ENCODE peak calls at places on chromosomes 2 and 18, in seven cellular contexts. V is DND-41, G is A549, P is AG09309, H is epithelial cell of esophagus, Z is astrocyte of the spinal cord, O is tibial artery. K is an unnamed sample.

GRCh38 chr2:215418064-215418963 is 17.6 kb downstream of the FN1 start:
- DNase-seq in P (no peak), G (no peak), Z (no peak), V (no peak), O (no peak), H (no peak), K (no peak)

GRCh38 chr2:171320731-171321130 is 113.1 kb downstream of the METTL8 start:
- DNase-seq in H (no peak), V (no peak), G (no peak), Z (no peak), O (no peak), P (no peak), K (no peak)

GRCh38 chr18:489244-490023 is 11.1 kb downstream of the COLEC12 start:
- DNase-seq in Z (peak; percentile 57), P (no peak), O (no peak), V (no peak), H (peak; percentile 9), G (no peak), K (no peak)

GRCh38 chr2:75403991-75404428 is 156.7 kb downstream of the EVA1A start:
- DNase-seq in H (peak; percentile 64), O (no peak), Z (peak; percentile 63), P (peak; percentile 14), V (peak; percentile 24), G (peak; percentile 17), K (no peak)

GRCh38 chr2:85852979-85853498 is 35.8 kb downstream of the ST3GAL5 start:
- DNase-seq in V (peak; percentile 72), G (no peak), H (no peak), Z (no peak), P (no peak), O (no peak), K (no peak)

GRCh38 chr2:70709275-70709674 is 58.7 kb downstream of the ADD2 start:
- DNase-seq in G (no peak), H (no peak), V (no peak), Z (no peak), O (no peak), P (no peak), K (no peak)

GRCh38 chr2:40197121-40197520 is 254.8 kb downstream of the SLC8A1 start:
- DNase-seq in H (no peak), O (no peak), P (no peak), G (no peak), V (no peak), Z (no peak), K (no peak)

GRCh38 chr2:161134547-161135518 is 25.4 kb upstream of the TANK start:
- DNase-seq in Z (peak; percentile 44), V (no peak), P (no peak), G (no peak), O (no peak), H (peak; percentile 18), K (no peak)

GRCh38 chr18:6284761-6285160 is 129.9 kb downstream of the L3MBTL4 start:
- DNase-seq in V (no peak), P (no peak), Z (no peak), O (no peak), G (no peak), H (no peak), K (no peak)

GRCh38 chr2:45851576-45852304 is 200.3 kb downstream of the PRKCE start:
- DNase-seq in G (peak; percentile 15), O (no peak), V (no peak), H (peak; percentile 87), P (peak; percentile 69), Z (peak; percentile 82), K (no peak)

GRCh38 chr2:218032336-218033171 is 29.8 kb upstream of the TNS1 start:
- DNase-seq in H (no peak), O (peak; percentile 65), G (no peak), P (no peak), Z (no peak), V (peak; percentile 3), K (no peak)

GRCh38 chr2:210456571-210456970 is 20.0 kb downstream of the LANCL1 start:
- DNase-seq in O (no peak), Z (no peak), P (no peak), V (no peak), G (no peak), H (no peak), K (no peak)

GRCh38 chr2:118380915-118381653 is 292.8 kb downstream of the INSIG2 start:
- DNase-seq in G (no peak), P (no peak), O (no peak), H (peak; percentile 63), V (no peak), Z (peak; percentile 17), K (no peak)

GRCh38 chr2:129929321-129930290 is 49.9 kb upstream of the RAB6C start:
- DNase-seq in O (no peak), V (no peak), H (no peak), G (no peak), P (peak; percentile 17), Z (no peak), K (no peak)

GRCh38 chr2:111982822-111983221 is 72.2 kb upstream of the TMEM87B start:
- DNase-seq in P (no peak), O (no peak), H (no peak), G (no peak), Z (no peak), V (no peak), K (no peak)

GRCh38 chr2:101570121-101570520 is 95.2 kb upstream of the RFX8 start:
- DNase-seq in O (no peak), P (no peak), Z (no peak), H (no peak), G (no peak), V (no peak), K (no peak)

GRCh38 chr2:16553222-16553621 is 112.4 kb downstream of the CYRIA start:
- DNase-seq in V (peak; percentile 27), H (peak; percentile 71), O (no peak), Z (peak; percentile 42), P (no peak), G (peak; percentile 10), K (no peak)

GRCh38 chr2:53843595-53843994 is 16.2 kb downstream of the GPR75 start:
- DNase-seq in O (no peak), V (no peak), Z (no peak), P (no peak), G (no peak), H (no peak), K (no peak)

GRCh38 chr2:181426687-181427086 is 30.5 kb upstream of the ITGA4 start:
- DNase-seq in Z (no peak), V (no peak), H (no peak), P (no peak), G (no peak), O (no peak), K (no peak)

GRCh38 chr2:118249970-118250369 is 161.7 kb downstream of the INSIG2 start:
- DNase-seq in O (no peak), H (peak; percentile 86), P (peak; percentile 57), Z (peak; percentile 6), V (no peak), G (no peak), K (peak; percentile 49)

GRCh38 chr18:10291568-10291981 is 162.9 kb upstream of the APCDD1 start:
- DNase-seq in H (no peak), P (peak; percentile 35), V (no peak), G (no peak), Z (peak; percentile 12), O (peak; percentile 71), K (no peak)

GRCh38 chr2:238239552-238239871 is 326 bp downstream of the HES6 start:
- DNase-seq in V (no peak), H (peak; percentile 18), O (no peak), P (no peak), Z (no peak), G (no peak), K (no peak)

GRCh38 chr2:238242731-238243495 is 3.1 kb upstream of the HES6 start:
- DNase-seq in O (peak; percentile 90), Z (no peak), P (no peak), H (no peak), G (no peak), V (no peak), K (no peak)

GRCh38 chr2:238241970-238242369 is 2.1 kb upstream of the HES6 start:
- DNase-seq in P (no peak), Z (no peak), O (no peak), G (no peak), V (no peak), H (no peak), K (no peak)

GRCh38 chr2:238239872-238240760 is at the start of gene HES6:
- DNase-seq in V (peak; percentile 66), O (peak; percentile 92), P (no peak), G (peak; percentile 83), Z (peak; percentile 88), H (peak; percentile 90), K (no peak)

GRCh38 chr2:238240761-238241711 is 1.2 kb upstream of the HES6 start:
- DNase-seq in P (no peak), H (peak; percentile 39), Z (peak; percentile 44), O (no peak), V (no peak), G (no peak), K (no peak)
- TF ChIP-seq CTCF in P (no peak), H (no peak), Z (peak; percentile 3), O (no peak), V (no peak), G (no peak), K (no peak)

GRCh38 chr2:241269707-241270520 is 45.6 kb downstream of the HDLBP start:
- DNase-seq in G (no peak), O (no peak), V (no peak), Z (no peak), P (no peak), H (peak; percentile 34), K (no peak)

GRCh38 chr2:241268716-241269445 is 46.6 kb downstream of the HDLBP start:
- DNase-seq in P (peak; percentile 11), H (peak; percentile 76), Z (no peak), V (no peak), G (no peak), O (no peak), K (no peak)

GRCh38 chr2:241272298-241272721 is 43.2 kb downstream of the HDLBP start:
- DNase-seq in Z (peak; percentile 22), P (no peak), O (no peak), V (no peak), H (no peak), G (no peak), K (no peak)

GRCh38 chr2:241271641-241272297 is 43.7 kb downstream of the HDLBP start:
- DNase-seq in G (peak; percentile 45), O (peak; percentile 94), Z (peak; percentile 81), P (peak; percentile 46), H (peak; percentile 83), V (no peak), K (peak; percentile 40)

GRCh38 chr2:241270531-241270930 is 44.9 kb downstream of the HDLBP start:
- DNase-seq in P (no peak), H (no peak), G (no peak), V (no peak), Z (no peak), O (no peak), K (no peak)
- H3K4me3 ChIP-seq in P (peak overlapping the region; percentile 63), H (peak overlapping the region; percentile 8), G (no peak overlapping the region), V (no peak overlapping the region), Z (peak overlapping the region; percentile 61), O (peak overlapping the region; percentile 99), K (peak overlapping the region; percentile 75)

GRCh38 chr2:7037340-7038333 is 120.4 kb downstream of the RNF144A start:
- DNase-seq in P (no peak), H (peak; percentile 16), Z (peak; percentile 70), O (peak; percentile 88), V (peak; percentile 52), G (peak; percentile 69), K (no peak)
- TF ChIP-seq CTCF in P (peak; percentile 83), H (peak; percentile 51), Z (peak; percentile 83), O (peak; percentile 80), V (peak; percentile 73), G (peak; percentile 67), K (peak; percentile 86)

DNA sequence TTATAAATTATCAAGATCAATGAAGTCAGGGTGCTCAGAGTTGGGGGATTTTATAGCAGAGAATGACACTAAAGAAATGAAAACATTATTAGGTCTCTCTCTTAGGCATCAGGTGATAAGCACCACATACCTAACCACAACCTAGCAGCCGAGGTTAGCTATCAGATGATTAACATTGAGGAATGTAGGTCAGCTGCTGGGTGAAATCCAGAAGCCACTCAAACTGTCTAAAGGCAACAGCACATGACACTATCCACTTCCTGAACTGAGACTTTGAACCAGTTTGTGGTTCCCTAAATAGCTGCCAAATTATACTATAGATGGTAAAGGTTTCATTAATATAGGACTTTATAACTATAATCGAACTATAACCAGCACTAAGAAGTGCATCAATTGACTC is 4.7 kb downstream of the EPG5 start:
- DNase-seq in V (peak; percentile 43), Z (peak; percentile 70), H (peak; percentile 56), P (no peak), O (no peak), G (no peak), K (no peak)
- H3K4me3 ChIP-seq in V (no peak overlapping the region), Z (no peak overlapping the region), H (no peak overlapping the region), P (no peak overlapping the region), O (no peak overlapping the region), G (no peak overlapping the region), K (no peak overlapping the region)

K was measured in AG04449.